ENCODE peak calls at places on chromosomes 7 and 10, in six cellular contexts. G is body of pancreas, T is sigmoid colon, Z is astrocyte, L is MM.1S, M is pancreas. X is an unnamed sample.

GRCh38 chr7:2980406-2981102 is 63.1 kb downstream of the CARD11 start:
- DNase-seq in G (no peak), T (no peak), Z (no peak), L (no peak), M (no peak), X (no peak)

GRCh38 chr7:30041526-30042269 is 13.5 kb downstream of the PLEKHA8 start:
- DNase-seq in G (no peak), T (no peak), Z (no peak), L (no peak), M (no peak), X (peak; percentile 20)

GRCh38 chr7:50953820-50954219 is 171.1 kb upstream of the GRB10 start:
- DNase-seq in G (no peak), T (no peak), Z (peak; percentile 73), L (no peak), M (no peak), X (peak; percentile 79)

GRCh38 chr10:17637869-17638268 is 6.1 kb upstream of the STAM start:
- DNase-seq in G (no peak), T (no peak), Z (no peak), L (no peak), M (no peak), X (no peak)

GRCh38 chr7:105218939-105219770 is 169.6 kb downstream of the SRPK2 start:
- DNase-seq in G (no peak), T (no peak), Z (peak; percentile 52), L (no peak), M (no peak), X (peak; percentile 49)

GRCh38 chr7:94696981-94697670 is 41.2 kb upstream of the SGCE start:
- DNase-seq in G (peak; percentile 65), T (peak; percentile 86), Z (peak; percentile 92), L (no peak), M (no peak), X (peak; percentile 98)

GRCh38 chr7:85974176-85974575 is 669.5 kb upstream of the GRM3 start:
- DNase-seq in G (no peak), T (no peak), Z (no peak), L (no peak), M (no peak), X (no peak)

GRCh38 chr10:70158113-70158512 is 11.6 kb upstream of the TYSND1 start:
- DNase-seq in G (no peak), T (no peak), Z (no peak), L (no peak), M (no peak), X (no peak)

GRCh38 chr10:104657458-104657857 is 16.4 kb downstream of the SORCS3 start:
- DNase-seq in G (no peak), T (no peak), Z (peak; percentile 35), L (no peak), M (no peak), X (peak; percentile 60)

GRCh38 chr10:85602306-85602705 is 764.3 kb downstream of the GRID1 start:
- DNase-seq in G (no peak), T (no peak), Z (no peak), L (no peak), M (no peak), X (no peak)

GRCh38 chr10:119461380-119461779 is 81.1 kb downstream of the RGS10 start:
- DNase-seq in G (no peak), T (no peak), Z (no peak), L (no peak), M (no peak), X (no peak)

GRCh38 chr7:82464372-82464771 is 20.8 kb upstream of the CACNA2D1 start:
- DNase-seq in G (no peak), T (no peak), Z (no peak), L (no peak), M (no peak), X (no peak)

GRCh38 chr10:23196201-23196600 is 4.1 kb downstream of the PTF1A start:
- DNase-seq in G (peak; percentile 24), T (no peak), Z (no peak), L (no peak), M (no peak), X (no peak)

GRCh38 chr10:114575417-114576131 is 82.5 kb downstream of the ABLIM1 start:
- DNase-seq in G (no peak), T (no peak), Z (peak; percentile 24), L (no peak), M (no peak), X (no peak)

GRCh38 chr10:75355706-75356105 is 45.9 kb downstream of the ZNF503 start:
- DNase-seq in G (no peak), T (no peak), Z (no peak), L (no peak), M (no peak), X (no peak)

GRCh38 chr10:93379366-93380042 is 102.6 kb downstream of the MYOF start:
- DNase-seq in G (no peak), T (no peak), Z (peak; percentile 86), L (no peak), M (no peak), X (peak; percentile 91)

GRCh38 chr7:149879801-149880738 is 6.3 kb downstream of the ATP6V0E2 start:
- DNase-seq in G (no peak), T (no peak), Z (no peak), L (no peak), M (peak; percentile 66), X (no peak)

GRCh38 chr7:20304366-20304765 is 26.3 kb upstream of the ITGB8 start:
- DNase-seq in G (no peak), T (no peak), Z (no peak), L (no peak), M (no peak), X (no peak)

DNA sequence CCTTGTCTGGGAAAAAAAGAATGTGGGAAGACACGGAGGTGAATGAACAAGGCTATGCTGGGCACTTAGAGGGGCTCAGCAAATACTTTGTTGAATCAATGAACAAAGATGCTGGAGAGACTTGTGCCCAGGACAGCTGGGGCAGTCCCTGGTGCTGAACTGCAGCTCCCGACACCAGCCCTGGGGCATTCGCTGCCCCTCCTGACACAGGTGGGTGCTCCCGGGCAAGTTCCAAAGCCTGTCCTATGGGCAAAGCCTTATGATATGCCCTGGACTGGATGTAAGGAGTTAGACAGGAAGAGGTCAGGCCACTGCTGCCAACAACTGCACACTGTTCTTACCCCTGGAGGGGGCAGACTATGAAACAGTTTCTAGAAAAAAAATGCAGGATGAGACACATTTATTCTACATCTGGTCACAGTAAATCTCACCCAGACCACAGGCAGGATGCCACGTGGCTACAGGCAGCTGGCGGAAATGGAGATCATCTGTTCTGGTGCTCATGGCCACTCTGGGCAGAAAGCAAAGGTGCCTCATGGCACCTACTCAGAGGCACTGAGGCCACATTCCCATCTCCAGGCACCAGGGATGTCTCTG is 21.9 kb upstream of the FRAT2 start:
- DNase-seq in G (no peak), T (no peak), Z (no peak), L (no peak), M (no peak), X (no peak)
- TF ChIP-seq CTCF in G (no peak), T (no peak), Z (no peak), L (no peak), M (no peak), X (no peak)

GRCh38 chr10:43307306-43307705 is 40.4 kb upstream of the RASGEF1A start:
- DNase-seq in G (no peak), T (no peak), Z (no peak), L (no peak), M (peak; percentile 49), X (no peak)

GRCh38 chr10:43306899-43307298 is 40.0 kb upstream of the RASGEF1A start:
- DNase-seq in G (no peak), T (no peak), Z (no peak), L (no peak), M (peak; percentile 21), X (no peak)

GRCh38 chr10:43305881-43306280 is 39.0 kb upstream of the RASGEF1A start:
- DNase-seq in G (no peak), T (no peak), Z (no peak), L (no peak), M (peak; percentile 9), X (no peak)

GRCh38 chr10:43304687-43305333 is 37.9 kb upstream of the RASGEF1A start:
- DNase-seq in G (peak; percentile 77), T (peak; percentile 87), Z (peak; percentile 27), L (peak; percentile 36), M (peak; percentile 86), X (peak; percentile 52)

DNA sequence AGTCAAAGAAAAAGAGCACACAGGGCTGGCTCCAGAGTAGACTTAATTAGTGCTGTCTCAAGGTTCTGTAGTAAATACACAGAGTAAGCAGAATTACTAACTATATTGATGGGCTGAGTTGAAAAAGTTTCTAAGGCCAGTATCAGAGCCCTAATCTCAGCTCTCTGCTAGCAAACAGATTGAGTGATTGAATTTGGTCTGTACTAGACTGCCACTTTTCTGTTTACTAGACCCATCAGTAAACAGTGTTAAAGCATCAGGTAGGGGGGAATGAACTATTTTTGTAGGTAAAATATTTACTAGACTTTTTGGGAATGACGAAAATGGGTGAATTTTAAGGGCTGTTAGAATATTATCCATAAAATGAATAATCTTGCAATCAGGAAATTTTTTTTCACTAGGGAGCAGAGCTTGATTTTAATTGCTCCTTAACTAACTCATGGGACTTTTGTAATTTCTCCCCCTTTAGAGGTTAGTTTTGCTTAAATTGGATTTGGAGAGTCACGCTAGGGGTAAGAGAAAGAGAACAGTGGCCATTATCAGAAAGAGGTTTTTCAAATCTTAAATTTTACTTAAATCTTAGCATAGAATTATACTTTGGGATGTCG is 37.3 kb upstream of the RASGEF1A start:
- DNase-seq in G (no peak), T (no peak), Z (no peak), L (no peak), M (no peak), X (no peak)
- H3K27ac ChIP-seq in G (no peak overlapping the region), T (peak overlapping the region; percentile 37), Z (no peak overlapping the region), L (no peak overlapping the region), M (no peak overlapping the region), X (no peak overlapping the region)

GRCh38 chr10:15244635-15245197 is 76.2 kb upstream of the NMT2 start:
- DNase-seq in G (no peak), T (no peak), Z (no peak), L (no peak), M (no peak), X (no peak)

DNA sequence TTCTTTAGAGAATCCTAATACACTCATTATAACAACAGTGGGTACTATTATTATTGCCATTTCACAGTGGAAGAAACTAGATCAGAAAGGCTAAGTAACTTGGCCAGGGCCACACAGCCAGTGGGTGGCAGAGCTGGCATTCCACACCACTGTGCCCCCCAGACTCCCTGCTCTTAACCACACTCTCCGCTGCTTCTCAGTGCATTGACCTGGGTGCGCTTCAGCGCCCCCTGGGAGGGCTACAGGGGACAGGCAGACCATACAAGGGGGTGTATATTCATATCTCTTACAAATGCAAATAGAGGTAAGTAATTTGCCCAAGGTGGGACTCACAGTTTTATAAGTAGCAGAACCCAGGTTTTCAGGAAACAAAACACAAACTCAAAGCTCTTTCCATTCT is 77.0 kb upstream of the NMT2 start:
- DNase-seq in G (peak; percentile 23), T (no peak), Z (no peak), L (no peak), M (no peak), X (no peak)
- TF ChIP-seq CTCF in G (no peak), T (no peak), Z (peak; percentile 21), L (peak; percentile 19), M (no peak), X (peak; percentile 22)

DNA sequence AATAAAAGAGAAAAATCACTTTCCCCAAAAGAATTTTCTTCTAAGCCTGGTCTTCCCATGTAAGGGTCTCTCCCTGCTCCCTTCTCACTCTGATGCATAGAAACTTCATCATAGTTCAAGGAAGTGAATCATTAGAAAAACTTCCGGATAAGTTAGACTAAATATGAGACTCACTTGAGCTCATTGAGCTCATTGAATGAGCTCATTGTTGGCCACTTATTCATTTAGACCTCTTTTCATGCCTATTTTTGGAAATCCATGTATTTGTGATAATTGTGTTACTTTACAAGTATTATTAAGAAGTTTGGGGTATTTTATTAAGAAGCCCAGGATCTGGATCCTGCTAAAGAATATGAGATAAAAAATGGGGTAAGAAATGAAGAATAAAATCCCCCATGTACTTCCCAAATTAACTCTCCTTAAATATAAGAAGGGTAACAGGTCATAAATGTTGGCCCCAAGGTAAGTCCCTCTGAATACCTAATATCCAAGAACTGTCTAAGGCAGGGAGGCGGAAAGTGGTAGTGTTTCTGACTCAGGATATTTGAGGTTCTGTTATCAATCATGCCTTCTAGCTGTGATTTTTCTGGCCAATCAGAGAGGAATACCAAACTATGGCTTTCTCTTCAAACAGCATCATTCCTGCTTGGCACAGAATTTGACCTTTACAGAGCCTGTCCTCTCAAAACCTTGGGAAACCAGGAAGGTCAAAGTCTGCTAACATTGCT is 236.5 kb upstream of the PTN start:
- DNase-seq in G (no peak), T (no peak), Z (peak; percentile 93), L (no peak), M (no peak), X (peak; percentile 84)
- H3K27ac ChIP-seq in G (no peak overlapping the region), T (no peak overlapping the region), Z (peak overlapping the region; percentile 92), L (no peak overlapping the region), M (no peak overlapping the region), X (peak overlapping the region; percentile 68)

X was measured in fibroblast of lung.